ENCODE peak calls at places on chromosomes 7 and 10, in eight cellular contexts. X, L, D, M, I, N, Q and W are unnamed samples.

GRCh38 chr7:42677751-42678231 is 234.1 kb downstream of the C7orf25 start:
- DNase-seq in X (peak; percentile 79), L (no peak), D (no peak), M (no peak), I (no peak), N (peak; percentile 92), Q (no peak), W (peak; percentile 6)

GRCh38 chr7:106313456-106313891 is 28.7 kb upstream of the NAMPT start:
- DNase-seq in X (peak; percentile 79), L (no peak), D (no peak), M (no peak), I (no peak), N (no peak), Q (no peak), W (peak; percentile 31)

GRCh38 chr7:73899731-73900142 is 38.8 kb downstream of the TMEM270 start:
- DNase-seq in X (peak; percentile 27), L (no peak), D (no peak), M (peak; percentile 97), I (no peak), N (peak; percentile 75), Q (no peak), W (no peak)

GRCh38 chr10:125878957-125879835 is 1.9 kb downstream of the DHX32 start:
- DNase-seq in X (peak; percentile 88), L (no peak), D (no peak), M (no peak), I (no peak), N (no peak), Q (no peak), W (no peak)

GRCh38 chr10:35909291-35909690 is 267.2 kb upstream of the FZD8 start:
- DNase-seq in X (no peak), L (no peak), D (no peak), M (no peak), I (no peak), N (no peak), Q (no peak), W (no peak)

GRCh38 chr10:103479135-103479534 is at the start of gene CALHM3:
- DNase-seq in X (no peak), L (no peak), D (no peak), M (no peak), I (no peak), N (no peak), Q (no peak), W (no peak)

GRCh38 chr7:135924302-135924701 is 52.9 kb downstream of the MTPN start:
- DNase-seq in X (peak; percentile 4), L (no peak), D (no peak), M (no peak), I (no peak), N (no peak), Q (no peak), W (no peak)

GRCh38 chr10:16976803-16977202 is 152.8 kb downstream of the CUBN start:
- DNase-seq in X (no peak), L (no peak), D (no peak), M (no peak), I (no peak), N (no peak), Q (no peak), W (no peak)

GRCh38 chr7:150390206-150390605 is 11.1 kb downstream of the ZNF775 start:
- DNase-seq in X (no peak), L (no peak), D (no peak), M (no peak), I (no peak), N (no peak), Q (no peak), W (no peak)

GRCh38 chr10:113959383-113959760 is 84.3 kb upstream of the ADRB1 start:
- DNase-seq in X (peak; percentile 4), L (no peak), D (no peak), M (no peak), I (no peak), N (no peak), Q (no peak), W (peak; percentile 83)

GRCh38 chr10:73625884-73626753 is 15.2 kb downstream of the MYOZ1 start:
- DNase-seq in X (peak; percentile 97), L (peak; percentile 88), D (peak; percentile 93), M (peak; percentile 97), I (peak; percentile 93), N (peak; percentile 96), Q (peak; percentile 92), W (peak; percentile 96)

GRCh38 chr10:3948843-3949242 is 163.8 kb upstream of the KLF6 start:
- DNase-seq in X (peak; percentile 88), L (peak; percentile 51), D (no peak), M (no peak), I (peak; percentile 75), N (peak; percentile 40), Q (peak; percentile 40), W (no peak)

GRCh38 chr10:43942096-43942885 is 293.6 kb upstream of the ZNF32 start:
- DNase-seq in X (no peak), L (no peak), D (no peak), M (no peak), I (no peak), N (no peak), Q (peak; percentile 41), W (no peak)

GRCh38 chr7:137743021-137743420 is 103.8 kb downstream of the DGKI start:
- DNase-seq in X (no peak), L (no peak), D (no peak), M (no peak), I (no peak), N (no peak), Q (no peak), W (no peak)

GRCh38 chr7:100008525-100008924 is 6.9 kb upstream of the ZKSCAN1 start:
- DNase-seq in X (no peak), L (no peak), D (no peak), M (peak; percentile 49), I (no peak), N (no peak), Q (no peak), W (peak; percentile 95)

GRCh38 chr7:1697499-1698125 is 27.5 kb downstream of the ELFN1 start:
- DNase-seq in X (no peak), L (no peak), D (no peak), M (peak; percentile 51), I (no peak), N (peak; percentile 2), Q (peak; percentile 9), W (no peak)

GRCh38 chr7:40530292-40530691 is 395.5 kb downstream of the SUGCT start:
- DNase-seq in X (no peak), L (no peak), D (no peak), M (no peak), I (no peak), N (no peak), Q (no peak), W (no peak)

GRCh38 chr7:140175221-140176218 is 1.3 kb downstream of the KDM7A start:
- DNase-seq in X (peak; percentile 95), L (peak; percentile 85), D (peak; percentile 74), M (peak; percentile 96), I (peak; percentile 92), N (peak; percentile 93), Q (peak; percentile 88), W (peak; percentile 93)
- H3K27ac ChIP-seq in X (peak overlapping the region; percentile 81), L (peak overlapping the region; percentile 92), D (no peak overlapping the region), M (peak overlapping the region; percentile 95), I (peak overlapping the region; percentile 89), N (peak overlapping the region; percentile 98), Q (peak overlapping the region; percentile 70), W (peak overlapping the region; percentile 99)

GRCh38 chr7:50667789-50668226 is 102.6 kb upstream of the DDC start:
- DNase-seq in X (no peak), L (no peak), D (no peak), M (no peak), I (no peak), N (peak; percentile 71), Q (no peak), W (no peak)
- H3K4me3 ChIP-seq in X (no peak overlapping the region), L (no peak overlapping the region), D (no peak overlapping the region), M (no peak overlapping the region), I (no peak overlapping the region), N (no peak overlapping the region), Q (no peak overlapping the region), W (no peak overlapping the region)

DNA sequence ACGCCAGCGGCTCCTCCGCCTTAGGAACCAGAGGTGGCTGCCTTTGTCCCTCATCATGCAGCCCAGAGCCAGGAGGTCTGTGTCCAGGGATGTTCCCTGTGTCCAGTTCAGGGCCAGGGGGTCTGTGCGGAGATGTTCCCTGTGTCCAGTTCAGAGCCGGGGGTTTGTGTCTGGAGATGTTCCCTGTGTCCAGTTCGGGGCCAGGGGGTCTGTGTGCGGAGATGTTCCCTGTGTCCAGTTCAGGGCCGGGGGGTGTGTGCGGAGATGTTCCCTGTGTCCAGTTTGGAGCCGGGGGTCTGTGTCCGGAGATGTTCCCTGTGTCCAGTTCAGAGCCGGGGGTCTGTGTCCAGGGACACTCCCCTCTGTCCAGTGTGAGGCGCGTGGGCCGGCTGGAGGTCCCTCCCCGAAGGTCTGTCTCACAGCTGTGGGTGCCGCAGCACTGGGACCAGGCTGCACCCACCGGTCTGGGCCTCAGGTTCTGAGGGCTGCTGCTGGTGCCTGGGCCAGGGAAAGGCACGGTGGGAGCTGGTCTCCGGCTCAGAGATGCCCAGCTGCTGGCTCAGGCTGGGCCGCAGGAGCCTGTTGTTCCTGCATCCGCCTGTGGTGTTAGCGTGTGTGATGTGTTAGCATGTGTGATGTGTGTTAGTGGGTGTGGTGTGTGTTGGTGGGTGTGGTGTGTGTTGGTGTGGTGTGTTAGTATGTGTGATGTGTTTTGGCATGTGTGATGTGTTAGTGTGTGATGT is 67.9 kb upstream of the CFAP46 start:
- DNase-seq in X (no peak), L (no peak), D (no peak), M (no peak), I (no peak), N (no peak), Q (no peak), W (no peak)
- H3K27ac ChIP-seq in X (no peak overlapping the region), L (no peak overlapping the region), D (no peak overlapping the region), M (no peak overlapping the region), I (no peak overlapping the region), N (no peak overlapping the region), Q (no peak overlapping the region), W (no peak overlapping the region)

GRCh38 chr7:130486114-130486962 is 5.5 kb upstream of the MEST start:
- DNase-seq in X (no peak), L (peak; percentile 61), D (peak; percentile 14), M (peak; percentile 79), I (peak; percentile 54), N (no peak), Q (peak; percentile 36), W (peak; percentile 51)
- H3K4me3 ChIP-seq in X (peak overlapping the region; percentile 47), L (peak overlapping the region; percentile 80), D (no peak overlapping the region), M (no peak overlapping the region), I (peak overlapping the region; percentile 49), N (peak overlapping the region; percentile 25), Q (no peak overlapping the region), W (peak overlapping the region; percentile 33)

GRCh38 chr10:1287493-1288480 is 231.6 kb downstream of the WDR37 start:
- DNase-seq in X (no peak), L (no peak), D (no peak), M (no peak), I (no peak), N (no peak), Q (peak; percentile 52), W (no peak)

GRCh38 chr10:1292611-1293021 is 236.4 kb downstream of the WDR37 start:
- DNase-seq in X (no peak), L (no peak), D (no peak), M (no peak), I (no peak), N (no peak), Q (peak; percentile 58), W (no peak)

GRCh38 chr10:1291178-1292090 is 235.2 kb downstream of the WDR37 start:
- DNase-seq in X (no peak), L (no peak), D (no peak), M (peak; percentile 56), I (no peak), N (no peak), Q (peak; percentile 61), W (no peak)

GRCh38 chr10:1289591-1289990 is 233.4 kb downstream of the WDR37 start:
- DNase-seq in X (no peak), L (no peak), D (no peak), M (no peak), I (no peak), N (no peak), Q (no peak), W (no peak)

GRCh38 chr10:1290071-1290471 is 233.9 kb downstream of the WDR37 start:
- DNase-seq in X (no peak), L (no peak), D (no peak), M (peak; percentile 51), I (no peak), N (no peak), Q (no peak), W (no peak)
- H3K27ac ChIP-seq in X (no peak overlapping the region), L (no peak overlapping the region), D (no peak overlapping the region), M (no peak overlapping the region), I (no peak overlapping the region), N (no peak overlapping the region), Q (no peak overlapping the region), W (no peak overlapping the region)